ENCODE peak calls at places on chromosomes 3 and 15, in ten cellular contexts. S is substantia nigra; G is mammary epithelial cell; E is MM.1S; V is heart left ventricle; X is fibroblast of lung; J is naive thymus-derived CD4-positive, alpha-beta T cell; O is CD4-positive, alpha-beta memory T cell; I is GM23338; D is OCI-LY7. R is an unnamed sample.
A peak's percentile ranks its signal among the peaks of the same experiment; 100 is the strongest.

GRCh38 chr15:31955734-31956133 is 74.6 kb upstream of the CHRNA7 start:
- DNase-seq in S (no peak), G (no peak), E (no peak), V (no peak), X (no peak), J (no peak), O (no peak), I (no peak), D (no peak), R (no peak)

GRCh38 chr15:78265752-78266224 is 1.4 kb downstream of the DNAJA4 start:
- DNase-seq in S (no peak), G (peak; percentile 54), E (no peak), V (peak; percentile 37), X (peak; percentile 53), J (no peak), O (no peak), I (no peak), D (no peak), R (no peak)

GRCh38 chr15:52733696-52734255 is 54.6 kb upstream of the ATOSA start:
- DNase-seq in S (no peak), G (no peak), E (no peak), V (no peak), X (no peak), J (no peak), O (no peak), I (no peak), D (no peak), R (peak; percentile 75)

GRCh38 chr15:40790723-40791122 is 16.2 kb upstream of the ZFYVE19 start:
- DNase-seq in S (no peak), G (peak; percentile 24), E (no peak), V (no peak), X (no peak), J (no peak), O (no peak), I (no peak), D (no peak), R (no peak)

GRCh38 chr3:146250449-146251382 is at the start of gene PLSCR4:
- DNase-seq in S (no peak), G (peak; percentile 43), E (peak; percentile 57), V (peak; percentile 87), X (peak; percentile 82), J (no peak), O (no peak), I (peak; percentile 73), D (no peak), R (peak; percentile 89)

GRCh38 chr15:43513550-43513949 is 3.9 kb upstream of the MAP1A start:
- DNase-seq in S (no peak), G (no peak), E (no peak), V (no peak), X (no peak), J (no peak), O (no peak), I (no peak), D (no peak), R (no peak)

GRCh38 chr15:95405447-95405846 is 925.1 kb upstream of the NR2F2 start:
- DNase-seq in S (no peak), G (no peak), E (no peak), V (no peak), X (peak; percentile 75), J (no peak), O (no peak), I (no peak), D (no peak), R (no peak)

GRCh38 chr15:61528590-61528929 is 299.5 kb upstream of the RORA start:
- DNase-seq in S (no peak), G (no peak), E (no peak), V (no peak), X (no peak), J (no peak), O (no peak), I (peak; percentile 20), D (no peak), R (no peak)

GRCh38 chr15:63050737-63051700 is 8.5 kb downstream of the TPM1 start:
- DNase-seq in S (no peak), G (no peak), E (no peak), V (no peak), X (peak; percentile 97), J (no peak), O (no peak), I (peak; percentile 18), D (no peak), R (no peak)

GRCh38 chr3:182238141-182238540 is 526.4 kb downstream of the SOX2 start:
- DNase-seq in S (peak; percentile 48), G (no peak), E (no peak), V (peak; percentile 31), X (no peak), J (no peak), O (no peak), I (peak; percentile 55), D (no peak), R (no peak)

GRCh38 chr3:110026421-110026820 is 689.1 kb upstream of the DPPA4 start:
- DNase-seq in S (no peak), G (no peak), E (no peak), V (no peak), X (no peak), J (no peak), O (no peak), I (no peak), D (no peak), R (no peak)

DNA sequence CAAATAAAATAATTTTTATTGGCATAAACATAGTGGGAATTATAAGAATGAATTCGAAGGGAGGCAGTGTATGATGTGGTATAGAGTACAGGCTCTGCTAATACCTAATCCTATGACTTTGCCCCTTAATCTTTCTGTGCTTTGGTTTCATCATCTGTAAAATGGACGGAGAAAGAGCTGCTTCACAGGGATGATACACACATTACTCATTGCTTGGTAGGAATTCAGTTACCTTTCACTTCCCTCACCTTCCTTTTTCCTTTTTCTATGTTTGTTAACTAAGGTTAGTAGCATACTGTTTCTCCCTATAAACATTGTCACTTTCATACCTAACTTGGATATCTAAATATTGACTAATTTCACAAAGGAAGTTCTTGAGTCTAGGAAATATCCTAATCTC is 36.2 kb downstream of the LEKR1 start:
- DNase-seq in S (no peak), G (peak; percentile 60), E (no peak), V (no peak), X (no peak), J (no peak), O (no peak), I (no peak), D (no peak), R (no peak)
- H3K27ac ChIP-seq in S (no peak overlapping the region), G (peak overlapping the region; percentile 46), E (no peak overlapping the region), V (no peak overlapping the region), X (no peak overlapping the region), J (no peak overlapping the region), O (no peak overlapping the region), I (no peak overlapping the region), D (no peak overlapping the region), R (no peak overlapping the region)

DNA sequence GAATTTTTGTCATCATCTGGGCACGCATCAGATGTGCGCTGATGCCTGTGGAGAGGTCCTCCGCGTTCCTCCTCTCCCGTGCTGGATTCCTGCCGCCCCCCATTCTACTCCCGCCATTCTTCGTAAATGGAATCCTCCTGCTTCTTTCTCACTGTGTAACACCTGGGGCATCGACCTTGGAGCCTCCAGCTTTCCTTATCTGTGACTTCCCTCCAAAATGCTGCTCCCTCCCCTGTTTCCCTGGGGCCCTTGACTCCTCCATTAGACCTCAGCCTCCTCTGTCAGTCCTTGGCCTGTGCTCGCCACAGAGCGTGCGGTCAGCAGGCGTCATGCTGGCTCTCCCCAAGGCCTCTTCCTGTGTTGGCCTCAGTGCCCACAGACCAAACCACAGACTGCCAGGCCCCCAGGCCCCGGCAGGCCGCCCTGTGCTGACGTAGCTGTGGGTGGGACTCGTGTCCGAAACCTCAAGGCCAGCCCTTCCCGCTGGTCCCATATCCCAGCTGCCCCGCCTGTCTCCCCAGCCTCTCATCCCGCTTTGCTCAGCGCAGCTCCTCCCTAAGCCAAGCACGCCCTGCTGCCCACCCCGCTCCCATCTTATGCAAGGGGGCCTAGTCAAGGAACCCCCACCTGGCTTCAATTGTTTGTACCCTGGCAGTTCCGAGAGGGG is 17.7 kb downstream of the TNFAIP8L3 start:
- DNase-seq in S (no peak), G (no peak), E (peak; percentile 35), V (peak; percentile 62), X (peak; percentile 83), J (no peak), O (no peak), I (peak; percentile 73), D (no peak), R (no peak)
- H3K27ac ChIP-seq in S (no peak overlapping the region), G (no peak overlapping the region), E (peak overlapping the region; percentile 68), V (no peak overlapping the region), X (no peak overlapping the region), J (peak overlapping the region; percentile 7), O (no peak overlapping the region), I (peak overlapping the region; percentile 97), D (no peak overlapping the region), R (no peak overlapping the region)

GRCh38 chr15:68542771-68543544 is 35.8 kb upstream of the CORO2B start:
- DNase-seq in S (no peak), G (peak; percentile 27), E (no peak), V (peak; percentile 74), X (peak; percentile 90), J (no peak), O (no peak), I (no peak), D (no peak), R (no peak)
- H3K27ac ChIP-seq in S (no peak overlapping the region), G (no peak overlapping the region), E (no peak overlapping the region), V (no peak overlapping the region), X (peak overlapping the region; percentile 48), J (no peak overlapping the region), O (no peak overlapping the region), I (no peak overlapping the region), D (no peak overlapping the region), R (peak overlapping the region; percentile 38)

GRCh38 chr3:111738238-111738637 is 120.8 kb upstream of the PHLDB2 start:
- DNase-seq in S (no peak), G (no peak), E (peak; percentile 57), V (no peak), X (no peak), J (no peak), O (no peak), I (no peak), D (no peak), R (no peak)

GRCh38 chr3:111739241-111739952 is 119.7 kb upstream of the PHLDB2 start:
- DNase-seq in S (no peak), G (peak; percentile 98), E (no peak), V (peak; percentile 76), X (peak; percentile 83), J (no peak), O (no peak), I (no peak), D (no peak), R (peak; percentile 38)

GRCh38 chr3:111737056-111737711 is 121.9 kb upstream of the PHLDB2 start:
- DNase-seq in S (no peak), G (no peak), E (no peak), V (peak; percentile 79), X (no peak), J (no peak), O (no peak), I (no peak), D (no peak), R (no peak)

GRCh38 chr3:111738790-111739189 is 120.3 kb upstream of the PHLDB2 start:
- DNase-seq in S (no peak), G (no peak), E (no peak), V (no peak), X (no peak), J (no peak), O (no peak), I (no peak), D (no peak), R (no peak)

DNA sequence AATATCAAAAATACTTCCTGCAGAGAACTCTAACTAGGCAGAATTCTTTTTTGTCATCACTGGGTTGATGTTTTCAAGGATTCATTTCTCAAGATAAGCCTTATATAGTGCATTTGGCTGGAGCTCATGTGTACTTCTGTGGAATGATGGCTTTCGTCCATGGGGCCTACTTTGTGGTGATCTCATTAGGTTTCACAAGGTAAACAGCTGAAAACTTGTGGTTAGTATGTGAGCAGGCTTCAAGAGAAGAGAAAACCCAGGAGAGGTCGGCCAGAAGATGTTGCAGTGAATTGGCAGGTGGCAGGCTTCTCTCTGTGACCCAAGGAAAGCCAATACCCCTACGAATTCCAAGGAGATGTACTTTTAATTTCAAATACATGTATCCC is 121.4 kb upstream of the PHLDB2 start:
- DNase-seq in S (no peak), G (peak; percentile 90), E (peak; percentile 91), V (peak; percentile 73), X (peak; percentile 97), J (no peak), O (no peak), I (no peak), D (no peak), R (peak; percentile 35)
- H3K27ac ChIP-seq in S (no peak overlapping the region), G (peak overlapping the region; percentile 97), E (peak overlapping the region; percentile 42), V (peak overlapping the region; percentile 81), X (no peak overlapping the region), J (no peak overlapping the region), O (no peak overlapping the region), I (no peak overlapping the region), D (no peak overlapping the region), R (peak overlapping the region; percentile 68)

R was measured in thyroid gland.